ENCODE peak calls at places on chromosomes 11 and 22, in four cellular contexts. V, I, R and A are unnamed samples.
A peak's percentile ranks its signal among the peaks of the same experiment; 100 is the strongest.

GRCh38 chr11:103703437-103703836 is 333.0 kb upstream of the DDI1 start:
- DNase-seq in I (no peak), R (no peak), V (no peak), A (no peak)

GRCh38 chr11:78295991-78296930 is 107.5 kb downstream of the USP35 start:
- DNase-seq in R (no peak), V (no peak), I (peak; percentile 7), A (no peak)

GRCh38 chr11:47412152-47412746 is 3.9 kb downstream of the SLC39A13 start:
- DNase-seq in I (no peak), R (no peak), V (no peak), A (no peak)

GRCh38 chr22:50701076-50701419 is 28.4 kb downstream of the SHANK3 start:
- DNase-seq in I (no peak), V (no peak), R (no peak), A (no peak)

GRCh38 chr11:122344281-122344680 is 228.3 kb upstream of the BLID start:
- DNase-seq in I (peak; percentile 92), V (peak; percentile 4), R (no peak), A (no peak)

GRCh38 chr11:61090092-61090491 is 12.2 kb upstream of the CD5 start:
- DNase-seq in I (no peak), V (no peak), R (no peak), A (no peak)

GRCh38 chr11:1226226-1226961 is 3.5 kb downstream of the MUC5B start:
- DNase-seq in R (no peak), I (no peak), V (no peak), A (no peak)

GRCh38 chr11:57457643-57458023 is 2.7 kb upstream of the RTN4RL2 start:
- DNase-seq in R (no peak), V (no peak), I (no peak), A (no peak)

GRCh38 chr11:110345756-110346155 is 49.3 kb upstream of the RDX start:
- DNase-seq in V (no peak), R (no peak), I (no peak), A (no peak)

GRCh38 chr11:3109921-3110706 is 52.9 kb upstream of the CARS1 start:
- DNase-seq in V (no peak), R (peak; percentile 43), I (no peak), A (no peak)

GRCh38 chr11:119728226-119728626 is 774 bp downstream of the NECTIN1 start:
- DNase-seq in R (no peak), V (no peak), I (no peak), A (no peak)

GRCh38 chr11:110086892-110087309 is 6.3 kb upstream of the ZC3H12C start:
- DNase-seq in V (no peak), I (peak; percentile 72), R (no peak), A (no peak)

GRCh38 chr22:20422965-20423635 is 14.5 kb downstream of the SCARF2 start:
- DNase-seq in R (no peak), I (no peak), V (no peak), A (no peak)

DNA sequence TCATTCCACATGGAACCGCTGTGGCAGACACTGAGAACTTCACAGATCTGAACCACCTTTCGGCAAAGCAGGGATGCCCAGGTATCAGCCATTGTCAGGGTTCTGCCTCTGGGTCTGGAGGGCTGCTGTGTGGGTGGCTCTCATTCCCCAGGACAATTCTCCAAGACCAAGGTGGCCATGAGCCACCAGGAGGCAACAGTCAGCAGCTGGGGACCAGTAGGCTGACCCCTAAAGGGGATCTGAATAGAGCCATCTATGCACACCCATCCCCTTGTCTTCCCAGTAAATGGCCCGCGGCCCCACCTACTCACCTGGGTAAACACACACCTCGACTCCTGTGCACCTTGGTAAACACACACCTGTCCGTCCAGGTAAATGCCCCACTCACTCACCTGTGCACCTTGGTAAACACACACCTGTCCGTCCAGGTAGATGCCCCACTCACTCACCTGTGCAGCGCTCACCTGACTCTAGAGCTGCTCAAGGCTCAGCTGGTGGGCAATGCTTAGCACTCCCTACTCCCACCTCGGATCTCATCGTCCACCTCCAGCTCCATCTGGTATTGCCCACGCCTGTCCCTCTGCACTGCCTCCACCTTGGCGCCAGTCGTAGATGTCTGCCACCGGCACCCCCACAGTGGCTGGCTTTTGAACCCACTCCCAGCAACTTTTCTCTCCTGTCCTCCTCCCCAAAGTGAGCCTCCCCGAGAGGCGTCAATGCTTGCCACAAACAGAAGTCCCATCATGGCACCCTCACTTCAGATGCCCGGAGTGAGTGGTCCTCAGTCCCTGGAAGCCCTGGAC is 10.2 kb downstream of the SLC25A1 start:
- DNase-seq in I (no peak), V (no peak), R (no peak), A (no peak)
- H3K4me3 ChIP-seq in I (no peak overlapping the region), V (no peak overlapping the region), R (no peak overlapping the region), A (no peak overlapping the region)

DNA sequence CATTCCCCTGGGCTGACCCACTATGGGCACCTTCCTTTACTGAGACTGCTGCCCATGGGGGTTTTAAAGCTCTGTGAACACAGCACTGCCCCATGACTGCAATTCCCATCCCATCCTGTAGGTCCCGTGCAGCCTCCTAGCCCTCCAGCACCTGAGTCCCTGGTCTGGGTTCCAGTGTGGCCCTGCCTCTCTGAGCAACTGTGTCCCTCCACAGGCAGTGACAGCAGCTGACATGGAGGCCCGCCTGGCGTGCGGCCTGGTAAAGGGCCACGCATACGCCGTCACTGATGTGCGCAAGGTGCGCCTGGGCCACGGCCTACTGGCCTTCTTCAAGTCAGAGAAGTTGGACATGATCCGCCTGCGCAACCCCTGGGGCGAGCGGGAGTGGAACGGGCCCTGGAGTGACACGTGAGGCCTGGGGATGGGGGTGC is 12.6 kb downstream of the OMP start:
- DNase-seq in I (no peak), V (no peak), R (no peak), A (no peak)
- TF ChIP-seq CTCF in I (peak; percentile 61), V (peak; percentile 30), R (peak; percentile 50), A (peak; percentile 14)

GRCh38 chr22:36280379-36280778 is 27.4 kb downstream of the APOL1 start:
- DNase-seq in R (no peak), V (no peak), I (no peak), A (no peak)

GRCh38 chr22:36279219-36279666 is 26.3 kb downstream of the APOL1 start:
- DNase-seq in V (no peak), R (no peak), I (no peak), A (no peak)

GRCh38 chr22:36284171-36284571 is 31.2 kb downstream of the APOL1 start:
- DNase-seq in I (no peak), R (no peak), V (no peak), A (no peak)

GRCh38 chr22:36282078-36282831 is 29.3 kb downstream of the APOL1 start:
- DNase-seq in R (no peak), I (no peak), V (no peak), A (no peak)

GRCh38 chr22:36281726-36282077 is 28.8 kb downstream of the APOL1 start:
- DNase-seq in I (no peak), V (no peak), R (no peak), A (no peak)
- H3K36me3 ChIP-seq in I (peaks cover 87% of the 10 kb centered on the region), V (peaks cover 47% of the 10 kb centered on the region), R (peaks cover 48% of the 10 kb centered on the region), A (peaks cover 12% of the 10 kb centered on the region)

GRCh38 chr11:84922836-84923235 is 704.3 kb downstream of the DLG2 start:
- DNase-seq in R (no peak), V (no peak), I (no peak), A (no peak)

GRCh38 chr11:84922212-84922805 is 704.8 kb downstream of the DLG2 start:
- DNase-seq in I (no peak), R (no peak), V (no peak), A (no peak)

GRCh38 chr11:84923489-84923888 is 703.7 kb downstream of the DLG2 start:
- DNase-seq in R (no peak), V (no peak), I (no peak), A (no peak)

GRCh38 chr11:84924290-84924689 is 702.9 kb downstream of the DLG2 start:
- DNase-seq in I (no peak), R (no peak), V (no peak), A (no peak)
- H3K4me3 ChIP-seq in I (no peak overlapping the region), R (no peak overlapping the region), V (no peak overlapping the region), A (no peak overlapping the region)

GRCh38 chr22:45240137-45240809 is 421 bp downstream of the KIAA0930 start:
- DNase-seq in I (no peak), R (no peak), V (no peak), A (no peak)

GRCh38 chr22:45246060-45246985 is 5.6 kb upstream of the KIAA0930 start:
- DNase-seq in I (peak; percentile 93), R (no peak), V (peak; percentile 90), A (peak; percentile 96)

GRCh38 chr22:45240810-45241631 is at the start of gene KIAA0930:
- DNase-seq in R (no peak), V (no peak), I (peak; percentile 40), A (no peak)

GRCh38 chr22:45239378-45240136 is 1.1 kb downstream of the KIAA0930 start:
- DNase-seq in I (no peak), R (no peak), V (no peak), A (no peak)

DNA sequence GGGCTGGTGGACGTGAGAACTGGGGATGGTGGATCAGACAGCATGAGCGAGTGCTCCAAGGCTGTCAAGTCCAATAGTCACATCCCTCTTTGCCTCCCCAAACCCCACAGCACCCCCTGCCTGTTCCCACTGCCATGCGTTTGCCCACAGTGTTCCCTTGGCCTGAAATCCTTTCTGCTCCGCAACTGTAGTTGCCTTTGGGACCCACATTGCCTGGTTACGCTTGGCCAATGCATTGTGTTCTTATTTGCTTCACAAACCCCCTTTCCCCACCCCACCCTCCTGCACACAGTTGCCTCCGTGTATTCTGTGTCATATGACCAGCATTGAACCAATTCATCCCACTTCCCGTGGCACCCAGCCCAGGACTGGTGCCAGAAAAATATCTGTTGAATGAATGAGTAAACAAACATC is 2.1 kb upstream of the KIAA0930 start:
- DNase-seq in R (no peak), V (no peak), I (no peak), A (no peak)
- TF ChIP-seq CTCF in R (peak; percentile 6), V (no peak), I (peak; percentile 41), A (no peak)

GRCh38 chr11:134159652-134160051 is 64.1 kb downstream of the NCAPD3 start:
- DNase-seq in V (no peak), I (no peak), R (no peak), A (no peak)
- H3K36me3 ChIP-seq in V (peaks cover 36% of the 10 kb centered on the region), I (peaks cover 24% of the 10 kb centered on the region), R (peaks cover 98% of the 10 kb centered on the region), A (peaks cover 4% of the 10 kb centered on the region)

DNA sequence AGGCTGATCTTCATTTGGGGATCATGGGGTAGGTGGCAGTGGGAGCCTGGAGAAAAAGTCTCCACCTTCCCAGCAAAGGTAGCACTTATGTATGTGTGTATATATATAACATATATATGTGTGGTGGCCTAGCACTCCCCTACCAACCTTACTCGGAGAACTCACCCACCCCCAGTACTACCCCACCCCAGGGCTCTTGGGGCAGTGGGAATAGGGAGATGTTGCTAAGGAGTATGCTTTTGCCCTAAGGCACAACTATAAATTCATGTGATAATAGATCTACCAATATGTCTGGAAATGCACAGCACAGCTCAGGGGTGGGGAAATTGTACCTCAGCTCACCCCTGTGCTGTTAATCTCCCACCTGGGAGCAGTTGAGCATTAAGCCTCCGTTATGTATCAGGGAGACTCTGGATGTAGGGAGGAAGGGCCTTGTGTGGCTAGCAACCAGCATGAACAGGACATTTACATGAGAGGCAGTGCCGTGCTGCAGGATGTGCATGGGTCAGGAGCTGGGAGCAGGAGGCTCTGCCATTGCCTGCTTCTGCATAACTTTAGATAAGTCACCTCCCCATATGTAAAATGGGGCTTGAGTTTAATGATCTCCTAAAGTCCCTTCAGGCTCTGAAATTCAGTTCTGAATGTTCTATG is 57.3 kb downstream of the C11orf91 start:
- DNase-seq in V (no peak), I (no peak), R (no peak), A (no peak)
- H3K4me3 ChIP-seq in V (no peak overlapping the region), I (no peak overlapping the region), R (no peak overlapping the region), A (no peak overlapping the region)

GRCh38 chr11:131025020-131025419 is 108.7 kb upstream of the SNX19 start:
- DNase-seq in I (peak; percentile 47), R (no peak), V (no peak), A (no peak)
- TF ChIP-seq CTCF in I (peak; percentile 87), R (peak; percentile 82), V (peak; percentile 82), A (peak; percentile 73)

GRCh38 chr11:64914123-64914522 is 2.9 kb downstream of the ATG2A start:
- DNase-seq in V (no peak), R (no peak), I (no peak), A (no peak)
- H3K36me3 ChIP-seq in V (peaks cover 12% of the 10 kb centered on the region), R (peaks cover 8% of the 10 kb centered on the region), I (peaks cover 38% of the 10 kb centered on the region), A (peaks cover 1% of the 10 kb centered on the region)